ENCODE peak calls at places on chromosomes 16 and 17, in eight cellular contexts. O is effector memory CD4-positive, alpha-beta T cell; R is activated naive CD8-positive, alpha-beta T cell treated with anti-CD3 and anti-CD28 coated beads for 36 hours; I is left colon; Z is nephron progenitor cell; K is GDM1; N is Caki2; U is adrenal gland. T is an unnamed sample.

GRCh38 chr17:44065668-44066203 is 735 bp downstream of the LSM12 start:
- DNase-seq in U (no peak), R (no peak), K (no peak), Z (no peak), I (no peak), O (no peak), N (no peak), T (no peak)

GRCh38 chr17:19403021-19403420 is 8.0 kb upstream of the RNF112 start:
- DNase-seq in U (no peak), I (no peak), Z (no peak), K (no peak), O (no peak), N (no peak), R (no peak), T (no peak)

GRCh38 chr17:56739376-56739775 is 94.3 kb downstream of the C17orf67 start:
- DNase-seq in O (no peak), U (no peak), I (no peak), R (no peak), K (no peak), N (no peak), Z (no peak), T (no peak)

GRCh38 chr16:81107506-81107905 is 11.3 kb upstream of the GCSH start:
- DNase-seq in O (no peak), N (peak; percentile 51), K (no peak), U (no peak), R (no peak), I (no peak), Z (no peak), T (no peak)

GRCh38 chr17:38509772-38510423 is 81.6 kb downstream of the ARHGAP23 start:
- DNase-seq in I (no peak), N (no peak), Z (peak; percentile 44), K (no peak), O (no peak), R (no peak), U (no peak), T (no peak)

GRCh38 chr16:61897657-61898056 is 138.6 kb downstream of the CDH8 start:
- DNase-seq in O (no peak), U (no peak), Z (no peak), I (no peak), R (no peak), K (no peak), N (no peak), T (no peak)

GRCh38 chr17:32909787-32910369 is 18.1 kb upstream of the TMEM98 start:
- DNase-seq in R (peak; percentile 42), Z (peak; percentile 71), I (peak; percentile 88), U (peak; percentile 86), O (peak; percentile 12), N (peak; percentile 62), K (no peak), T (peak; percentile 83)

GRCh38 chr16:68190099-68190498 is 45.8 kb downstream of the ESRP2 start:
- DNase-seq in O (no peak), K (no peak), Z (no peak), I (no peak), U (no peak), R (no peak), N (no peak), T (no peak)

GRCh38 chr16:30010817-30011504 is at the start of gene DOC2A:
- DNase-seq in I (peak; percentile 41), Z (peak; percentile 72), R (peak; percentile 43), K (no peak), U (no peak), O (no peak), N (no peak), T (no peak)

GRCh38 chr17:7307686-7308624 is 527 bp downstream of the EIF5A start:
- DNase-seq in U (peak; percentile 58), N (peak; percentile 16), K (peak; percentile 41), R (peak; percentile 60), O (peak; percentile 57), I (peak; percentile 77), Z (peak; percentile 47), T (peak; percentile 33)

GRCh38 chr16:71629617-71630016 is 3.6 kb downstream of the MARVELD3 start:
- DNase-seq in I (peak; percentile 24), Z (no peak), O (no peak), N (no peak), K (no peak), R (no peak), U (no peak), T (peak; percentile 12)

GRCh38 chr17:73042809-73043685 is 49.4 kb downstream of the SLC39A11 start:
- DNase-seq in Z (no peak), I (no peak), R (no peak), O (no peak), K (no peak), U (no peak), N (no peak), T (no peak)

GRCh38 chr16:1310832-1311200 is 1.4 kb downstream of the UBE2I start:
- DNase-seq in O (no peak), R (peak; percentile 46), K (no peak), Z (peak; percentile 42), U (no peak), I (no peak), N (no peak), T (no peak)

GRCh38 chr17:50620237-50620636 is 14.4 kb upstream of the ABCC3 start:
- DNase-seq in R (no peak), I (no peak), N (no peak), Z (no peak), U (no peak), K (no peak), O (no peak), T (no peak)

T was measured in LHCN-M2.